ENCODE peak calls at places on chromosomes 7 and 10, in nine cellular contexts. C is breast epithelium; R is head of caudate nucleus; Y is cardiac fibroblast; Z is CD8-positive, alpha-beta T cell; X is activated T-cell treated with anti-CD3 and anti-CD28 coated beads, Interleukin-2, amount 50 U/mL, for 72 hours; E is iris pigment epithelial cell; S is CD8-positive, alpha-beta memory T cell; W is NCI-H2081. Q is an unnamed sample.
A peak's percentile ranks its signal among the peaks of the same experiment; 100 is the strongest.

GRCh38 chr7:137000621-137001020 is 132.2 kb downstream of the CHRM2 start:
- DNase-seq in C (no peak), R (no peak), Y (no peak), Z (no peak), X (no peak), E (no peak), S (no peak), W (no peak), Q (no peak)

GRCh38 chr10:5625992-5626777 is 40.2 kb downstream of the ASB13 start:
- DNase-seq in C (no peak), R (no peak), Y (no peak), Z (no peak), X (peak; percentile 59), E (no peak), S (no peak), W (peak; percentile 30), Q (no peak)

GRCh38 chr7:28329616-28330373 is 82.5 kb upstream of the CREB5 start:
- DNase-seq in C (no peak), R (no peak), Y (peak; percentile 31), Z (peak; percentile 65), X (peak; percentile 23), E (no peak), S (no peak), W (peak; percentile 54), Q (no peak)

GRCh38 chr10:100528123-100528884 is 1.4 kb downstream of the NDUFB8 start:
- DNase-seq in C (no peak), R (no peak), Y (no peak), Z (no peak), X (peak; percentile 48), E (no peak), S (no peak), W (no peak), Q (peak; percentile 11)

GRCh38 chr7:1787241-1787640 is 117.2 kb downstream of the ELFN1 start:
- DNase-seq in C (no peak), R (no peak), Y (no peak), Z (peak; percentile 32), X (no peak), E (no peak), S (no peak), W (no peak), Q (no peak)

GRCh38 chr7:103573479-103574058 is 127.6 kb upstream of the SLC26A5 start:
- DNase-seq in C (no peak), R (no peak), Y (peak; percentile 53), Z (no peak), X (no peak), E (peak; percentile 50), S (no peak), W (peak; percentile 51), Q (no peak)

GRCh38 chr7:73429622-73430505 is 3.7 kb upstream of the FZD9 start:
- DNase-seq in C (no peak), R (no peak), Y (no peak), Z (no peak), X (no peak), E (no peak), S (no peak), W (no peak), Q (no peak)

GRCh38 chr10:119478111-119479047 is 64.1 kb downstream of the RGS10 start:
- DNase-seq in C (no peak), R (no peak), Y (no peak), Z (peak; percentile 63), X (peak; percentile 56), E (no peak), S (no peak), W (no peak), Q (no peak)

GRCh38 chr10:15236340-15236739 is 67.8 kb upstream of the NMT2 start:
- DNase-seq in C (no peak), R (no peak), Y (peak; percentile 24), Z (no peak), X (no peak), E (peak; percentile 72), S (no peak), W (no peak), Q (no peak)

GRCh38 chr7:118863961-118864360 is 639.5 kb downstream of the ANKRD7 start:
- DNase-seq in C (no peak), R (no peak), Y (no peak), Z (no peak), X (no peak), E (no peak), S (no peak), W (no peak), Q (no peak)

GRCh38 chr10:4354382-4354812 is 471.6 kb upstream of the AKR1E2 start:
- DNase-seq in C (no peak), R (no peak), Y (no peak), Z (no peak), X (no peak), E (peak; percentile 68), S (no peak), W (no peak), Q (no peak)

GRCh38 chr10:12628964-12629766 is 279.8 kb downstream of the CAMK1D start:
- DNase-seq in C (no peak), R (no peak), Y (no peak), Z (no peak), X (peak; percentile 36), E (no peak), S (no peak), W (peak; percentile 50), Q (no peak)

GRCh38 chr7:37208528-37208927 is 240.1 kb downstream of the ELMO1 start:
- DNase-seq in C (peak; percentile 58), R (peak; percentile 66), Y (peak; percentile 95), Z (peak; percentile 56), X (peak; percentile 12), E (peak; percentile 93), S (no peak), W (peak; percentile 29), Q (no peak)

GRCh38 chr10:114962441-114962840 is 24.4 kb downstream of the TRUB1 start:
- DNase-seq in C (no peak), R (no peak), Y (no peak), Z (no peak), X (no peak), E (no peak), S (no peak), W (no peak), Q (no peak)

GRCh38 chr7:13457790-13458189 is 531.7 kb downstream of the ETV1 start:
- DNase-seq in C (no peak), R (no peak), Y (no peak), Z (no peak), X (no peak), E (no peak), S (no peak), W (peak; percentile 20), Q (no peak)

GRCh38 chr7:94015538-94015937 is 11.4 kb upstream of the BET1 start:
- DNase-seq in C (no peak), R (no peak), Y (no peak), Z (no peak), X (no peak), E (no peak), S (no peak), W (no peak), Q (no peak)

GRCh38 chr10:45421231-45422097 is 47.4 kb downstream of the ALOX5 start:
- DNase-seq in C (no peak), R (no peak), Y (no peak), Z (peak; percentile 73), X (peak; percentile 28), E (no peak), S (no peak), W (no peak), Q (no peak)

GRCh38 chr7:66443946-66444345 is 184.7 kb upstream of the KCTD7 start:
- DNase-seq in C (no peak), R (no peak), Y (peak; percentile 56), Z (no peak), X (no peak), E (no peak), S (no peak), W (no peak), Q (no peak)

GRCh38 chr7:26090927-26091519 is 61.0 kb upstream of the NFE2L3 start:
- DNase-seq in C (no peak), R (no peak), Y (peak; percentile 82), Z (no peak), X (no peak), E (peak; percentile 71), S (no peak), W (peak; percentile 70), Q (no peak)

GRCh38 chr10:3096149-3096548 is 28.8 kb downstream of the PFKP start:
- DNase-seq in C (no peak), R (no peak), Y (peak; percentile 16), Z (no peak), X (no peak), E (no peak), S (no peak), W (no peak), Q (no peak)

GRCh38 chr10:60099998-60100747 is 193.8 kb upstream of the CCDC6 start:
- DNase-seq in C (no peak), R (no peak), Y (peak; percentile 76), Z (no peak), X (no peak), E (peak; percentile 56), S (no peak), W (no peak), Q (no peak)

GRCh38 chr7:5429857-5430611 is 6.4 kb upstream of the TNRC18 start:
- DNase-seq in C (peak; percentile 83), R (no peak), Y (peak; percentile 64), Z (no peak), X (peak; percentile 25), E (peak; percentile 31), S (no peak), W (no peak), Q (no peak)

GRCh38 chr10:26440091-26440445 is 1.9 kb downstream of the APBB1IP start:
- DNase-seq in C (no peak), R (no peak), Y (no peak), Z (no peak), X (no peak), E (no peak), S (no peak), W (no peak), Q (no peak)

GRCh38 chr10:113454341-113455061 is 98.4 kb upstream of the HABP2 start:
- DNase-seq in C (no peak), R (peak; percentile 45), Y (peak; percentile 41), Z (no peak), X (peak; percentile 15), E (peak; percentile 44), S (no peak), W (peak; percentile 12), Q (no peak)

GRCh38 chr7:37987732-37988131 is 67.3 kb downstream of the EPDR1 start:
- DNase-seq in C (no peak), R (no peak), Y (no peak), Z (no peak), X (no peak), E (peak; percentile 11), S (no peak), W (no peak), Q (no peak)

GRCh38 chr7:139488810-139489209 is 5.3 kb upstream of the KLRG2 start:
- DNase-seq in C (no peak), R (no peak), Y (no peak), Z (no peak), X (no peak), E (no peak), S (no peak), W (no peak), Q (no peak)

GRCh38 chr10:46106410-46107255 is 60.6 kb upstream of the MSMB start:
- DNase-seq in C (no peak), R (peak; percentile 65), Y (peak; percentile 62), Z (peak; percentile 76), X (peak; percentile 73), E (peak; percentile 50), S (peak; percentile 25), W (peak; percentile 0), Q (peak; percentile 27)

GRCh38 chr10:25176421-25176968 is 1.7 kb downstream of the GPR158 start:
- DNase-seq in C (no peak), R (peak; percentile 15), Y (peak; percentile 30), Z (no peak), X (no peak), E (no peak), S (no peak), W (peak; percentile 52), Q (no peak)

GRCh38 chr7:30225863-30226361 is 58.5 kb upstream of the ZNRF2 start:
- DNase-seq in C (peak; percentile 82), R (peak; percentile 61), Y (peak; percentile 71), Z (no peak), X (no peak), E (peak; percentile 40), S (no peak), W (peak; percentile 65), Q (no peak)

GRCh38 chr10:608331-609265 is 80.9 kb downstream of the DIP2C start:
- DNase-seq in C (no peak), R (no peak), Y (no peak), Z (no peak), X (no peak), E (peak; percentile 10), S (no peak), W (no peak), Q (no peak)

GRCh38 chr7:94289071-94289470 is 105.6 kb upstream of the COL1A2 start:
- DNase-seq in C (peak; percentile 31), R (peak; percentile 32), Y (peak; percentile 93), Z (no peak), X (no peak), E (peak; percentile 93), S (no peak), W (peak; percentile 82), Q (no peak)

Q was measured in effector CD4-positive, alpha-beta T cell.